ENCODE peak calls at places on chromosomes 3 and 15, in six cellular contexts. X is HepG2, E is A549, N is K562, T is GM12878, P is endothelial cell of umbilical vein. Y is an unnamed sample.

GRCh38 chr3:11655188-11655928 is 11.6 kb upstream of the VGLL4 start:
- DNase-seq in X (no peak), E (peak), N (no peak), T (no peak), P (peak), Y (peak)

GRCh38 chr15:61383421-61383820 is 154.3 kb upstream of the RORA start:
- DNase-seq in X (no peak), E (no peak), N (no peak), T (no peak), P (no peak), Y (no peak)

GRCh38 chr15:77819271-77819806 is 186.6 kb upstream of the LINGO1 start:
- DNase-seq in X (no peak), E (no peak), N (no peak), T (no peak), P (no peak), Y (no peak)

GRCh38 chr15:71397377-71397776 is 282.1 kb downstream of the THSD4 start:
- DNase-seq in X (no peak), E (peak), N (no peak), T (no peak), P (no peak), Y (no peak)

GRCh38 chr3:38579551-38580449 is 69.7 kb downstream of the SCN5A start:
- DNase-seq in X (no peak), E (no peak), N (no peak), T (peak), P (no peak), Y (no peak)

GRCh38 chr3:177822826-177823225 is 625.5 kb upstream of the TBL1XR1 start:
- DNase-seq in X (no peak), E (no peak), N (no peak), T (no peak), P (peak), Y (no peak)

GRCh38 chr3:99670556-99670950 is 32.2 kb downstream of the COL8A1 start:
- DNase-seq in X (no peak), E (no peak), N (no peak), T (no peak), P (peak), Y (no peak)

GRCh38 chr15:66657062-66658020 is 44.7 kb upstream of the SMAD6 start:
- DNase-seq in X (no peak), E (no peak), N (no peak), T (no peak), P (no peak), Y (no peak)

GRCh38 chr3:149134560-149134959 is 5.1 kb downstream of the HPS3 start:
- DNase-seq in X (no peak), E (no peak), N (no peak), T (no peak), P (no peak), Y (no peak)
- TF ChIP-seq MYC in X (no peak), E (no peak), N (no peak), T (no peak), P (no peak), Y (no peak)

DNA sequence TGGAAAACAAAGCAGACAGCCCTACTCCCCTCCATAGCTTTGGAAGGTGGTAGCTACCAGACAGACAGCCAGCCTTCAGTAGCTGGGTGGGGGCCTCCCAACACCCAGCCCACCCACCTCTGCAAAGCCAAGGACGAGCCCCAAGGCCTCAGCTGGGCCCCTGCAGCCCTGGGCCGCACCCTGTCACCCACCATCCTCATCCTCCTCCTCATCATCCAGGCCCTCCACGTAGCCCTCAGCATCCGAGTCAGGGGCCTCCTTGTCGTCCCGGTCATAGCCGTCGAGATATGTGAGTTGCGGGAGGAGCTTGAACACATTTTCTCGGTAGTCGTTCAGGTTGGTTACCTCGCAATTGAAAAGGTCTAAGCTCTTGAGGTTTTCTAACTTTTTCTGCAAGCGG is 36.5 kb downstream of the ANP32A start:
- DNase-seq in X (no peak), E (no peak), N (no peak), T (no peak), P (no peak), Y (no peak)
- TF ChIP-seq MAX in X (no peak), E (no peak), N (no peak), T (no peak), P (no peak), Y (no peak)

GRCh38 chr3:127390365-127391025 is 102.6 kb upstream of the PRR20G start:
- DNase-seq in X (no peak), E (no peak), N (no peak), T (no peak), P (no peak), Y (no peak)
- H3K4me3 ChIP-seq in X (no peak), E (no peak), N (no peak), T (no peak), P (no peak), Y (no peak)

GRCh38 chr3:192851821-192852352 is 65.8 kb downstream of the MB21D2 start:
- DNase-seq in X (peak), E (peak), N (no peak), T (no peak), P (peak), Y (peak)

GRCh38 chr3:192847918-192848317 is 69.7 kb downstream of the MB21D2 start:
- DNase-seq in X (no peak), E (no peak), N (no peak), T (no peak), P (no peak), Y (no peak)

GRCh38 chr3:192855434-192855833 is 62.2 kb downstream of the MB21D2 start:
- DNase-seq in X (no peak), E (no peak), N (no peak), T (no peak), P (no peak), Y (no peak)

GRCh38 chr3:192848371-192849233 is 69.1 kb downstream of the MB21D2 start:
- DNase-seq in X (no peak), E (no peak), N (no peak), T (peak), P (no peak), Y (no peak)

DNA sequence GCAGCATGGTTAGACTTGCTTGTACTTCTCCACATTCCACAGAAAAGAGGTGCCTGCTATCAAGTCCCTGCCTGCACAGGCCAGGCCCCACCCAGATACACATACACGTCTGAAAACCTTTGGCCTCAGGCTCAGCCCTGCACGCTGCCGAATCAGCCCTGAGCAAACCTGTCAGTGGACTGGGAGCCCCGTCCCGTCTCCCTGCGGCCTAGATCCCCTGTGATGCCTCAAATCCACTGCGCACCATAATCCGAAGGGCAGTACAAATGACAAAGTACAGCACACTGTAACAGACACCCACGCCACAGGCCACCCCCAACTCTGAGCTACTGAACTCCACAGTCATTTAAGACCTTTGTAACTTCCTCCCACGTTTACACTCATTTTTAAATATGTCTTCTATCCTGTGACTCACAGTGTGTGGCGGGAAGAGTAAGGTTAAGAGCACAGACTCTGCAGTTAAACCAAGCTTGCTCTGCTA is 67.1 kb downstream of the MB21D2 start:
- DNase-seq in X (peak), E (peak), N (no peak), T (peak), P (peak), Y (peak)
- TF ChIP-seq MYC in X (no peak), E (no peak), N (no peak), T (no peak), P (no peak), Y (no peak)

GRCh38 chr3:188066141-188066540 is 87.8 kb upstream of the LPP start:
- DNase-seq in X (no peak), E (no peak), N (no peak), T (no peak), P (no peak), Y (no peak)
- TF ChIP-seq MAX in X (no peak), E (no peak), N (no peak), T (no peak), P (no peak), Y (no peak)

GRCh38 chr3:52098108-52098507 is 41.7 kb upstream of the DUSP7 start:
- DNase-seq in X (no peak), E (no peak), N (peak), T (no peak), P (no peak), Y (no peak)
- H3K4me3 ChIP-seq in X (no peak), E (no peak), N (no peak), T (no peak), P (no peak), Y (no peak)

DNA sequence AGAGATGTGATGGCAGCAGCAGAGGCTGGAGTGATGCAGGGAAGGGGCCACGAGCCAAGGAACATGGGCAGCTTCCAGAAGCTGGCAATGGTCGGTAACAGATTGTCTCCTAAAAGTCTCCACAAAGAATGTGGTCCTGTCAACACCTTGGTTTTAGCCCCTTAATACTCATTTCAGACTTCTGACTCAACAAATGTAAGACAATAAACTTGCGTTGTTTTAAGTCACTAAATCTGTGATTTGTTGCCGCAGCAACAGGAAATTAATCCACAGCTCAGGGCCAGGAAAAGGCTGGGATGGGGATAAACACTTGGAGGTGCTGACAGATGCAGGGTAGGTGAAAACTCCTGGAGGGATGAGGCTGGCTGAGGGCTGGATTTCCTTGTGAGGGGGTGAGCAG is 69.9 kb downstream of the OXNAD1 start:
- DNase-seq in X (no peak), E (no peak), N (no peak), T (no peak), P (peak), Y (no peak)
- TF ChIP-seq MYC in X (no peak), E (no peak), N (no peak), T (no peak), P (no peak), Y (no peak)

DNA sequence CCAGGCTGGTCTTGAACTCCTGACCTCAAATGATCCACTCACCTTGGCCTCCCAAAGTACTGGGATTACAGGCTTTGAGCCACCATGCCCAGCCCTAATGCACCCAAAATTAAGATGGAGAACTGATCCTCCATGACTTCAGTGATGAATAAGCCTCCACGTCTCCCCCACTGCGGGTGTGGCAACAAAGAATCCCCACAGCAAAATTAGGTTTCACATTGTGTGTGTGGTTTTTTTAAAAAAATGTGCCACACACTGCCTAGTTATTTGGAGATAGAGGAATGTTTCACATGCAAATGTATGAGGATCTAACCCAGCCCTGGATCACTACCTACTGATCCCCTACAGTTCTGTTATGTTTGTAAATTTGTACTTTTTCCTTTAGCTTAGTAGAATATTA is 17.3 kb downstream of the HDAC11 start:
- DNase-seq in X (no peak), E (no peak), N (no peak), T (peak), P (no peak), Y (no peak)
- TF ChIP-seq MAX in X (no peak), E (no peak), N (no peak), T (no peak), P (no peak), Y (no peak)

Y was measured in NB4.